ENCODE peak calls at places on chromosomes 4 and X, in nine cellular contexts. E is HCEC 1CT; F is left cardiac atrium; R is AG20443; G is activated effector memory CD4-positive, alpha-beta T cell treated with Interleukin-2 at 50 U/mL for 16 hours; N is activated CD8-positive, alpha-beta memory T cell treated with anti-CD3 and anti-CD28 coated beads for 4 hours; A is NCI-H460; K is left ventricle myocardium inferior; O is GM20000. J is an unnamed sample.

GRCh38 chr4:153771058-153771457 is 11.2 kb upstream of the RNF175 start:
- DNase-seq in E (no peak), F (no peak), R (no peak), G (no peak), N (no peak), A (no peak), K (no peak), O (no peak), J (no peak)

GRCh38 chr4:82528868-82529267 is 32.9 kb downstream of the TMEM150C start:
- DNase-seq in E (no peak), F (no peak), R (no peak), G (no peak), N (no peak), A (no peak), K (no peak), O (no peak), J (no peak)

GRCh38 chr4:8687083-8687482 is 94.5 kb downstream of the CPZ start:
- DNase-seq in E (no peak), F (no peak), R (no peak), G (no peak), N (no peak), A (no peak), K (no peak), O (no peak), J (no peak)

GRCh38 chrX:108020631-108021030 is 24.2 kb upstream of the VSIG1 start:
- DNase-seq in E (peak; percentile 31), F (no peak), R (peak; percentile 17), G (no peak), N (no peak), A (peak; percentile 34), K (no peak), O (peak; percentile 12), J (no peak)

GRCh38 chrX:618761-619450 is 11.7 kb upstream of the SHOX start:
- DNase-seq in E (no peak), F (no peak), R (no peak), G (no peak), N (no peak), A (no peak), K (no peak), O (peak; percentile 18), J (peak; percentile 20)

GRCh38 chrX:37679888-37680287 is 5.7 kb upstream of the XK start:
- DNase-seq in E (no peak), F (no peak), R (no peak), G (no peak), N (no peak), A (no peak), K (no peak), O (no peak), J (no peak)

GRCh38 chrX:38117485-38117884 is 103.2 kb downstream of the SRPX start:
- DNase-seq in E (no peak), F (no peak), R (no peak), G (no peak), N (no peak), A (no peak), K (no peak), O (no peak), J (no peak)

GRCh38 chrX:47723689-47724088 is 64.7 kb upstream of the UXT start:
- DNase-seq in E (no peak), F (no peak), R (no peak), G (no peak), N (no peak), A (no peak), K (no peak), O (no peak), J (no peak)

GRCh38 chr4:42995343-42995944 is 102.9 kb downstream of the GRXCR1 start:
- DNase-seq in E (peak; percentile 4), F (no peak), R (peak; percentile 29), G (no peak), N (no peak), A (no peak), K (no peak), O (peak; percentile 32), J (no peak)

GRCh38 chr4:2537011-2537830 is 774 bp downstream of the FAM193A start:
- DNase-seq in E (peak; percentile 23), F (peak; percentile 59), R (peak; percentile 71), G (peak; percentile 43), N (peak; percentile 20), A (no peak), K (peak; percentile 37), O (peak; percentile 55), J (no peak)

GRCh38 chr4:40856836-40857362 is 107.1 kb downstream of the NSUN7 start:
- DNase-seq in E (no peak), F (peak; percentile 83), R (peak; percentile 56), G (no peak), N (peak; percentile 11), A (peak; percentile 44), K (peak; percentile 70), O (peak; percentile 82), J (no peak)

GRCh38 chr4:83358410-83358809 is 23.8 kb upstream of the HPSE start:
- DNase-seq in E (peak; percentile 74), F (no peak), R (peak; percentile 66), G (no peak), N (no peak), A (peak; percentile 21), K (no peak), O (no peak), J (peak; percentile 70)

GRCh38 chrX:132837126-132837525 is 121.3 kb downstream of the HS6ST2 start:
- DNase-seq in E (no peak), F (no peak), R (peak; percentile 17), G (no peak), N (no peak), A (no peak), K (no peak), O (no peak), J (peak; percentile 2)

GRCh38 chrX:24321741-24322395 is 8.0 kb upstream of the SUPT20HL2 start:
- DNase-seq in E (no peak), F (no peak), R (no peak), G (no peak), N (no peak), A (no peak), K (no peak), O (no peak), J (no peak)

GRCh38 chr4:107592518-107592917 is 127.5 kb downstream of the PAPSS1 start:
- DNase-seq in E (no peak), F (no peak), R (no peak), G (no peak), N (no peak), A (no peak), K (no peak), O (no peak), J (no peak)

GRCh38 chr4:69096111-69096656 is at the start of gene UGT2B7:
- DNase-seq in E (no peak), F (no peak), R (no peak), G (no peak), N (no peak), A (no peak), K (no peak), O (no peak), J (no peak)

GRCh38 chr4:31365006-31365690 is 645.0 kb downstream of the PCDH7 start:
- DNase-seq in E (no peak), F (no peak), R (peak; percentile 10), G (no peak), N (no peak), A (no peak), K (no peak), O (no peak), J (no peak)

GRCh38 chr4:33369366-33369899 is 2649.3 kb downstream of the PCDH7 start:
- DNase-seq in E (no peak), F (no peak), R (no peak), G (no peak), N (no peak), A (no peak), K (no peak), O (no peak), J (no peak)

GRCh38 chr4:105345358-105345757 is 128.5 kb downstream of the PPA2 start:
- DNase-seq in E (no peak), F (no peak), R (no peak), G (no peak), N (no peak), A (no peak), K (no peak), O (no peak), J (no peak)

GRCh38 chr4:11051181-11051580 is 366.6 kb upstream of the CLNK start:
- DNase-seq in E (no peak), F (no peak), R (no peak), G (no peak), N (no peak), A (no peak), K (no peak), O (no peak), J (no peak)

GRCh38 chr4:51909236-51909703 is 66.3 kb downstream of the DCUN1D4 start:
- DNase-seq in E (no peak), F (no peak), R (no peak), G (no peak), N (no peak), A (no peak), K (no peak), O (no peak), J (no peak)

GRCh38 chr4:72899214-72899613 is 170.3 kb downstream of the COX18 start:
- DNase-seq in E (no peak), F (no peak), R (no peak), G (no peak), N (no peak), A (no peak), K (no peak), O (no peak), J (no peak)

GRCh38 chr4:24507439-24507838 is 76.9 kb downstream of the DHX15 start:
- DNase-seq in E (no peak), F (no peak), R (no peak), G (no peak), N (no peak), A (no peak), K (no peak), O (no peak), J (no peak)

GRCh38 chr4:106583567-106583966 is 215.0 kb upstream of the GIMD1 start:
- DNase-seq in E (peak; percentile 92), F (no peak), R (peak; percentile 74), G (no peak), N (no peak), A (no peak), K (no peak), O (no peak), J (no peak)

GRCh38 chr4:6526696-6527095 is 48.3 kb upstream of the MAN2B2 start:
- DNase-seq in E (no peak), F (no peak), R (no peak), G (no peak), N (no peak), A (no peak), K (no peak), O (no peak), J (no peak)

GRCh38 chr4:47482326-47482725 is 2.7 kb upstream of the ATP10D start:
- DNase-seq in E (peak; percentile 72), F (no peak), R (peak; percentile 25), G (no peak), N (no peak), A (no peak), K (no peak), O (no peak), J (no peak)

GRCh38 chr4:147749811-147750321 is 18.0 kb downstream of the ARHGAP10 start:
- DNase-seq in E (no peak), F (no peak), R (no peak), G (no peak), N (no peak), A (no peak), K (no peak), O (peak; percentile 45), J (no peak)

GRCh38 chrX:136166221-136166855 is 19.0 kb downstream of the FHL1 start:
- DNase-seq in E (peak; percentile 48), F (no peak), R (peak; percentile 33), G (no peak), N (no peak), A (peak; percentile 16), K (no peak), O (no peak), J (no peak)

GRCh38 chr4:89111833-89112563 is 665 bp downstream of the TIGD2 start:
- DNase-seq in E (peak; percentile 87), F (no peak), R (peak; percentile 24), G (no peak), N (no peak), A (peak; percentile 46), K (no peak), O (no peak), J (peak; percentile 79)

GRCh38 chr4:111923786-111924185 is 221.5 kb upstream of the FAM241A start:
- DNase-seq in E (peak; percentile 78), F (no peak), R (peak; percentile 51), G (no peak), N (no peak), A (no peak), K (no peak), O (no peak), J (no peak)

GRCh38 chr4:16669036-16669435 is 229.4 kb downstream of the LDB2 start:
- DNase-seq in E (peak; percentile 49), F (no peak), R (peak; percentile 13), G (no peak), N (no peak), A (no peak), K (no peak), O (no peak), J (no peak)

J was measured in SJSA1.